ENCODE peak calls at places on chromosomes 11 and 22, in nine cellular contexts. T, E, K, H, Q, N, Y, L and S are unnamed samples.

GRCh38 chr11:78525720-78526119 is 48.9 kb downstream of the NARS2 start:
- DNase-seq in Q (no peak), H (no peak), T (no peak), L (no peak), E (no peak), N (no peak), K (no peak), Y (no peak), S (no peak)

GRCh38 chr11:81658722-81659121 is 1074.9 kb downstream of the FAM181B start:
- DNase-seq in Q (no peak), T (no peak), Y (peak), E (no peak), H (peak), K (no peak), N (peak), L (no peak), S (no peak)

GRCh38 chr11:101583180-101584128 is at the start of gene TRPC6:
- DNase-seq in H (peak), E (peak), L (no peak), N (peak), Q (no peak), K (no peak), Y (peak), T (peak), S (no peak)

GRCh38 chr11:15665368-15665871 is 550.7 kb downstream of the INSC start:
- DNase-seq in Q (peak), E (peak), Y (no peak), T (no peak), N (no peak), K (no peak), H (peak), L (no peak), S (peak)

GRCh38 chr11:22510741-22511140 is 114.9 kb downstream of the FANCF start:
- DNase-seq in H (no peak), T (no peak), Y (no peak), E (peak), N (no peak), Q (no peak), L (no peak), K (no peak), S (no peak)

GRCh38 chr22:25726241-25726640 is 15.7 kb upstream of the MYO18B start:
- DNase-seq in L (peak), Q (no peak), K (no peak), T (no peak), Y (no peak), E (no peak), N (no peak), H (peak), S (no peak)

GRCh38 chr22:27801616-27802388 is at the start of gene MN1:
- DNase-seq in L (peak), Q (no peak), N (peak), H (peak), K (no peak), E (no peak), Y (peak), T (no peak), S (no peak)

GRCh38 chr22:41177626-41178424 is 27.3 kb upstream of the L3MBTL2 start:
- DNase-seq in L (no peak), Q (no peak), Y (no peak), H (no peak), E (no peak), N (no peak), K (no peak), T (no peak), S (no peak)

GRCh38 chr11:9280655-9281301 is 15.6 kb upstream of the DENND5A start:
- DNase-seq in N (no peak), Y (no peak), E (peak), L (peak), K (peak), Q (no peak), H (peak), T (no peak), S (no peak)

GRCh38 chr22:26646158-26646557 is 11.2 kb upstream of the MIAT start:
- DNase-seq in H (peak), Q (no peak), E (peak), Y (no peak), N (no peak), L (no peak), K (no peak), T (no peak), S (no peak)

GRCh38 chr11:108009497-108010360 is 1.0 kb downstream of the CUL5 start:
- DNase-seq in H (peak), Q (no peak), Y (peak), K (no peak), T (no peak), E (no peak), L (peak), N (peak), S (no peak)

GRCh38 chr22:49604732-49605302 is 222.9 kb downstream of the BRD1 start:
- DNase-seq in L (no peak), N (no peak), Y (peak), T (no peak), K (no peak), Q (no peak), H (no peak), E (no peak), S (no peak)

GRCh38 chr11:102603576-102603975 is 21.6 kb downstream of the MMP20 start:
- DNase-seq in H (no peak), T (no peak), Q (no peak), N (no peak), Y (no peak), K (no peak), L (no peak), E (peak), S (no peak)

GRCh38 chr11:120401506-120401905 is 65.3 kb downstream of the ARHGEF12 start:
- DNase-seq in K (no peak), L (no peak), E (no peak), Y (no peak), N (no peak), H (no peak), T (no peak), Q (no peak), S (no peak)

GRCh38 chr22:38412435-38413084 is 42.4 kb downstream of the KCNJ4 start:
- DNase-seq in Y (peak), H (no peak), E (no peak), T (peak), K (no peak), Q (no peak), L (no peak), N (peak), S (no peak)

GRCh38 chr22:25359601-25360261 is 140.3 kb downstream of the CRYBB2 start:
- DNase-seq in K (no peak), N (no peak), Y (no peak), H (no peak), E (no peak), L (no peak), T (no peak), Q (no peak), S (no peak)

GRCh38 chr11:101880208-101880607 is 34.6 kb upstream of the CEP126 start:
- DNase-seq in Q (no peak), L (peak), K (peak), H (peak), N (peak), E (peak), Y (peak), T (no peak), S (no peak)

GRCh38 chr11:13152264-13152663 is 125.3 kb upstream of the BMAL1 start:
- DNase-seq in T (no peak), Y (no peak), K (no peak), N (no peak), Q (no peak), L (no peak), H (no peak), E (no peak), S (no peak)

GRCh38 chr22:33803371-33803770 is 116.9 kb downstream of the LARGE1 start:
- DNase-seq in K (peak), E (peak), T (no peak), N (no peak), L (no peak), Q (peak), H (peak), Y (no peak), S (peak)

GRCh38 chr11:86482684-86483083 is 108.0 kb downstream of the CCDC81 start:
- DNase-seq in E (no peak), Q (no peak), T (no peak), N (no peak), K (no peak), L (no peak), H (no peak), Y (no peak), S (no peak)

GRCh38 chr11:134575504-134576230 is 163.6 kb upstream of the B3GAT1 start:
- DNase-seq in E (no peak), Q (no peak), N (no peak), L (no peak), K (no peak), Y (no peak), H (no peak), T (no peak), S (no peak)

GRCh38 chr11:7690648-7691047 is 15.6 kb downstream of the OVCH2 start:
- DNase-seq in H (peak), E (no peak), T (no peak), N (no peak), L (no peak), Q (no peak), K (no peak), Y (no peak), S (no peak)

GRCh38 chr11:46239801-46240061 is 37.7 kb upstream of the CREB3L1 start:
- DNase-seq in N (no peak), H (peak), Q (no peak), T (no peak), Y (no peak), K (no peak), E (peak), L (no peak), S (no peak)

GRCh38 chr11:67311556-67312082 is 8.3 kb downstream of the SSH3 start:
- DNase-seq in N (no peak), H (no peak), T (no peak), Q (no peak), Y (no peak), L (no peak), K (no peak), E (no peak), S (no peak)

GRCh38 chr11:69648679-69649575 is 8.0 kb downstream of the CCND1 start:
- DNase-seq in Q (no peak), L (no peak), E (no peak), N (no peak), H (no peak), T (no peak), K (no peak), Y (no peak), S (no peak)

GRCh38 chr11:1360181-1360834 is 29.4 kb upstream of the BRSK2 start:
- DNase-seq in E (no peak), K (no peak), T (no peak), Q (no peak), N (peak), Y (no peak), H (no peak), L (no peak), S (no peak)

GRCh38 chr11:118907749-118908106 is 18.0 kb downstream of the BCL9L start:
- DNase-seq in L (no peak), E (no peak), N (peak), K (no peak), Y (peak), T (peak), Q (no peak), H (no peak), S (no peak)

GRCh38 chr11:118908264-118908663 is 17.5 kb downstream of the BCL9L start:
- DNase-seq in T (peak), Q (no peak), K (no peak), Y (no peak), H (no peak), L (no peak), N (no peak), E (no peak), S (no peak)

GRCh38 chr11:118908931-118909618 is 16.7 kb downstream of the BCL9L start:
- DNase-seq in Q (peak), N (peak), K (no peak), Y (peak), E (peak), L (peak), H (peak), T (peak), S (peak)

GRCh38 chr11:118909619-118910308 is 16.0 kb downstream of the BCL9L start:
- DNase-seq in Q (no peak), K (no peak), L (no peak), T (no peak), N (no peak), Y (peak), E (no peak), H (no peak), S (no peak)

DNA sequence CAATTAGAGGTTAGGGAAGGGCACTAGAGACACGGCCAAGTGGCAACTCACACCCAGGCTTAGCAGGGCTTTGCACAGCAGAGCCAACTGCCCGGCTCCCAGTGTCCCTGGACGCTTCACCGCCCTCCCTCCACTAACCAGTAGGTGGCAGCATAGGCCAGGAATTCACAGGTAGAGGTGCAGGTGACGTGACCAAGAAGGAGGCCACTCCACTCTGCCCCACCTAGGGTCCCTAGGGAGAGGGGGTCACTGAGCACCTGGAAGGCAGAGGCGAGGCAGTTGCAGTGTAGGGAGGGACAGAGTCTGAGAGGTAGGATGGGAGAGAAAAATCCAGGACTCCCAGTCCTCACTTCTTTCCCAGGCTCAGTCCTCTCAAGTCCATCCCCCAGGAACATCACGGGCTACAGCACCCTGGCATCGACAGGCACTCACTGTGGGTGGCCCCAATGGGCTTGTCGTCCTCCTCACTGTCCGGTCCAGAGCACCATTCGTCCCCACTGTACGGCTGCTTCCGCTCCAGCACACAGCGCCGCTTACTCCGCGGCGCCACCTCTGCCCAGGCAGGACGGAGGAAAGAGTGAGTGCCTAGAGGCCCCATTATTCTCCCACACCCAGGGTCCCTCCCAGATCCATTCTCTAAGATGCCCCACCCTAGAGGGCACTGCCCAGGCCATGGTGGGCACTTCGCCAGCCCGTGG is 18.5 kb downstream of the BCL9L start:
- DNase-seq in K (no peak), T (peak), E (peak), L (peak), Q (no peak), N (peak), H (peak), Y (peak), S (no peak)
- H3K4me3 ChIP-seq in K (no peak), T (no peak), E (no peak), L (no peak), Q (peak), N (peak), H (no peak), Y (peak), S (peak)

GRCh38 chr11:112885744-112886706 is 75.2 kb upstream of the NCAM1 start:
- DNase-seq in H (no peak), L (no peak), N (no peak), K (no peak), Y (no peak), T (no peak), E (no peak), Q (no peak), S (no peak)

GRCh38 chr11:112882494-112883381 is 78.5 kb upstream of the NCAM1 start:
- DNase-seq in T (no peak), L (no peak), E (no peak), K (no peak), Y (no peak), N (peak), Q (no peak), H (peak), S (no peak)

GRCh38 chr11:112889446-112889845 is 71.8 kb upstream of the NCAM1 start:
- DNase-seq in E (no peak), L (no peak), K (no peak), N (no peak), T (no peak), H (no peak), Y (no peak), Q (no peak), S (no peak)

GRCh38 chr11:112884012-112884767 is 77.0 kb upstream of the NCAM1 start:
- DNase-seq in H (no peak), Y (no peak), T (no peak), E (no peak), Q (no peak), N (no peak), L (no peak), K (no peak), S (no peak)

GRCh38 chr11:112886707-112887370 is 74.4 kb upstream of the NCAM1 start:
- DNase-seq in N (no peak), Q (no peak), T (no peak), H (peak), E (peak), K (no peak), Y (no peak), L (no peak), S (no peak)
- TF ChIP-seq CTCF in N (no peak), Q (no peak), T (no peak), H (no peak), E (no peak), K (no peak), Y (no peak), L (no peak), S (no peak)

DNA sequence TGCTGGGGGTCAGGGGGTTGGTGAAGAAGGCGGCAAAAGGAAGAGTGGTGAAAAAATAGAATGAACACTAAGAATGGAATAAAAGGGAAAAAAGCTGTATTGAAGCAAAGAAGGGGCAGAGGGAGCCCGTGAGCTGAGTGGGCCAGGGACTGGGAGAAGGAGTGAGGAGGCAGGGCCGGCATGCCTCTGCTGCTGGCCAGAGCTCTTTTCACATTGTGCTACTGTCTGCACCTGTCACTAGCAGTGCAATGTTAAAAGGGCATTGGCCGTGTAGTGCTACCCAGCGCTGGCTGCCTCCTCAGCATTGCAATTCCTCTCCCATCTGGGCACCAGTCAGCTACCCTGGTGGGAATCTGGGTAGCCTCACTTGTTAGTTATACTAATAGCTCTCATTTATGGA is 8.7 kb downstream of the YPEL4 start:
- DNase-seq in Y (peak), H (peak), T (no peak), E (no peak), N (no peak), Q (no peak), K (no peak), L (no peak), S (no peak)
- H3K4me3 ChIP-seq in Y (peak), H (peak), T (no peak), E (no peak), N (no peak), Q (no peak), K (no peak), L (no peak), S (no peak)

GRCh38 chr11:83970061-83970671 is 684.0 kb upstream of the CCDC90B start:
- DNase-seq in K (no peak), H (no peak), N (no peak), E (no peak), T (no peak), Q (no peak), L (no peak), Y (no peak), S (no peak)
- TF ChIP-seq CTCF in K (no peak), H (no peak), N (no peak), E (no peak), T (no peak), Q (no peak), L (no peak), Y (no peak), S (no peak)

DNA sequence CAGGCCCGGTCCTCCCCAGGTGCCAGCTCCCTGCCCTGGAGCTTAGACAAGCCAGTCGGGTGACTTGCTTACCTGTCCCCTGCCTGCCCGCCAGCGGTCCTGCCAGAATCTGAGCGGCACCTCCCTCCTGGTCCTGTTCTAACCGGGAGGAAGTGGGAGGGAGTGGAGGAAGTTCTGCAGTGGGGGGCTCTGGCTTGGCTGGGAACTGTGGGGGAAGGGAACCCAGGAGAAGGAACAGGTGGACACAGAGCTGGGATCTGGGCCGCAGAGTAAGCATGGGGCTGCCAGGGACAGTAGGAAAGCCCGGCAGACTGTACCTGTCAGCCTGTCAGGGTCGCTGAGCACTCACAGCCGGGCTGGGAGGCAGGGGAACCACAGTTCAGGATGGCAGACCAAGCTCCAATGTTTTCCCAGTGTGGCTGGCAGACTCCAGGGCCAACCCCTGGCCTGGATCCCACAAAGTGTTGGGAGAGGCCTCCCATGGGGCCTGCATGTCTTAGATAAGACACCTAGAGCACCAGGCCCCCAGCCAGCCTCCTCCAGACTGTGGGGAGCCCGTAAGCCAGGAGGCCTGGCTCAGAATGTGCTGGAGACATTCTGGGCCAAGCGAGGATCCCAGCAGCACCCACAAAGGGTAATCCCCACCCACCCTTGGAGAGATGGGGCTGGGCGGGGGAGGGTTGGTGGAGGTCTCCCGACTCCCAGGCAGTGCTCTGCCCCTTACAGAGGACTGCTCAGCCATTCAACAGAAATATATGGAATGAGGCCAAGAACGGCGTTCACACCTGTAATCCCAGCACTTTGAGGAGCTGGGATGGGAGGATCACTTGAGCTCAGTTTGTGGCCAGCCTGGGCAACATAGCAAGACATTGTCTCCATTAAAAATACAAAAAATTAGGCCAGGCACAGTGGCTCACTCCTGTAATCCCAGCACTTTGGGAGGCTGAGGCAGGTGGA is 2.3 kb downstream of the CYB5R3 start:
- DNase-seq in Q (no peak), H (peak), E (peak), N (no peak), T (no peak), Y (no peak), K (no peak), L (peak), S (no peak)
- H3K4me3 ChIP-seq in Q (no peak), H (no peak), E (no peak), N (no peak), T (peak), Y (no peak), K (no peak), L (no peak), S (no peak)

GRCh38 chr11:74682731-74683278 is 48.4 kb downstream of the CHRDL2 start:
- DNase-seq in H (no peak), K (no peak), T (no peak), E (no peak), Y (peak), N (no peak), L (no peak), Q (no peak), S (no peak)

GRCh38 chr11:74683941-74684481 is 47.2 kb downstream of the CHRDL2 start:
- DNase-seq in E (peak), Y (peak), H (no peak), N (no peak), L (no peak), Q (no peak), T (peak), K (no peak), S (no peak)

GRCh38 chr11:74684661-74685060 is 46.6 kb downstream of the CHRDL2 start:
- DNase-seq in H (no peak), Y (no peak), T (peak), K (no peak), Q (no peak), N (no peak), E (no peak), L (no peak), S (no peak)

GRCh38 chr11:74681686-74682651 is 49.3 kb downstream of the CHRDL2 start:
- DNase-seq in H (no peak), K (no peak), Q (no peak), N (no peak), T (no peak), Y (no peak), L (no peak), E (peak), S (no peak)

DNA sequence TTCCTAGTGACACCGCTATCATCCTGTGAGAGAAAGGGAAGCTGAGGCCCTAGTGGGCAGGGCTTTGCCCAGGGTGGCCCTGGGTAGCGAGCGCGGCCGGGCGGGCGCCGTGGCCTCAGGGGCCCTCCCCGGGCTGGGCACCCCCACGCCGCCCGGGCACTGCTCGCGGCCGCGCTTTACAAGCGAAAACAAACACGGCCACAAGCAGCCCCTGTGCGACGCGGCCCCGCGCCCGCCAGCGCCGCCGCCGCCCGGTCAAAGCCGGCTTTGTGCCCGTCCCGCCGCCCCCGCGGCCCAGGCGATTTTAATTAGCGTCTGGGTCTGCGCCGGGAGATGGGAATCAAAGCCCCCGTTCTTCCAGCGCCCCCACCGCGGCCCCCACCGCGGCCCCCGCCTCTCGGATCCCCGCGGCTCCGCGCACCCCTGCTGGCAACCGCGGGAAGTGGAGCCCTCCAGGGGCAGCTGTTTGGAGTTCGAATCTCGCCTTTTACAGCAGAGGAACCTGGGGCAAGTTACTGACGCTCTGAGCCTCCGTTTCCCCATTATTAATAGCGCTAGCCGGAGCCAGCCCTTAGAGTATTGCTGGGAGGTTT is 47.9 kb downstream of the CHRDL2 start:
- DNase-seq in T (peak), L (peak), K (no peak), Q (no peak), N (peak), E (no peak), H (peak), Y (peak), S (no peak)
- TF ChIP-seq CTCF in T (peak), L (peak), K (peak), Q (peak), N (peak), E (peak), H (peak), Y (peak), S (peak)